ENCODE peak calls at places on chromosomes 12 and 14, in five cellular contexts. P is GM12878, D is SK-N-SH, V is K562, K is HCT116. B is an unnamed sample.

GRCh38 chr14:30958555-30959407 is 66.7 kb upstream of the AP4S1 start:
- DNase-seq in P (no peak), D (no peak), V (no peak), K (no peak), B (no peak)

GRCh38 chr12:79069009-79069408 is 204.4 kb downstream of the SYT1 start:
- DNase-seq in P (peak; percentile 45), D (no peak), V (no peak), K (no peak), B (no peak)

GRCh38 chr12:105120551-105120950 is 13.0 kb downstream of the WASHC4 start:
- DNase-seq in P (no peak), D (no peak), V (peak; percentile 11), K (no peak), B (no peak)

GRCh38 chr14:95713596-95714371 is at the start of gene TCL1A:
- DNase-seq in P (no peak), D (no peak), V (peak; percentile 21), K (no peak), B (no peak)

GRCh38 chr14:103243764-103244737 is 90.0 kb upstream of the EIF5 start:
- DNase-seq in P (no peak), D (no peak), V (no peak), K (no peak), B (no peak)

GRCh38 chr12:132356686-132357622 is 27.6 kb upstream of the GALNT9 start:
- DNase-seq in P (no peak), D (no peak), V (no peak), K (peak; percentile 22), B (peak; percentile 46)

GRCh38 chr14:34794217-34794616 is 79.8 kb upstream of the CFL2 start:
- DNase-seq in P (no peak), D (no peak), V (no peak), K (no peak), B (no peak)

GRCh38 chr12:47604474-47604873 is 101.4 kb downstream of the RPAP3 start:
- DNase-seq in P (no peak), D (no peak), V (no peak), K (no peak), B (no peak)

GRCh38 chr14:59664741-59665140 is 88.1 kb upstream of the CCDC175 start:
- DNase-seq in P (no peak), D (no peak), V (no peak), K (no peak), B (no peak)

GRCh38 chr12:27554421-27555186 is 30.6 kb downstream of the PPFIBP1 start:
- DNase-seq in P (no peak), D (no peak), V (no peak), K (no peak), B (no peak)

GRCh38 chr12:125424909-125425308 is 359.7 kb downstream of the AACS start:
- DNase-seq in P (no peak), D (no peak), V (no peak), K (no peak), B (no peak)

GRCh38 chr14:65070710-65071033 is 31.6 kb downstream of the MAX start:
- DNase-seq in P (no peak), D (peak; percentile 64), V (no peak), K (no peak), B (no peak)

GRCh38 chr14:89624500-89625156 is 207.6 kb upstream of the FOXN3 start:
- DNase-seq in P (no peak), D (no peak), V (no peak), K (no peak), B (no peak)

DNA sequence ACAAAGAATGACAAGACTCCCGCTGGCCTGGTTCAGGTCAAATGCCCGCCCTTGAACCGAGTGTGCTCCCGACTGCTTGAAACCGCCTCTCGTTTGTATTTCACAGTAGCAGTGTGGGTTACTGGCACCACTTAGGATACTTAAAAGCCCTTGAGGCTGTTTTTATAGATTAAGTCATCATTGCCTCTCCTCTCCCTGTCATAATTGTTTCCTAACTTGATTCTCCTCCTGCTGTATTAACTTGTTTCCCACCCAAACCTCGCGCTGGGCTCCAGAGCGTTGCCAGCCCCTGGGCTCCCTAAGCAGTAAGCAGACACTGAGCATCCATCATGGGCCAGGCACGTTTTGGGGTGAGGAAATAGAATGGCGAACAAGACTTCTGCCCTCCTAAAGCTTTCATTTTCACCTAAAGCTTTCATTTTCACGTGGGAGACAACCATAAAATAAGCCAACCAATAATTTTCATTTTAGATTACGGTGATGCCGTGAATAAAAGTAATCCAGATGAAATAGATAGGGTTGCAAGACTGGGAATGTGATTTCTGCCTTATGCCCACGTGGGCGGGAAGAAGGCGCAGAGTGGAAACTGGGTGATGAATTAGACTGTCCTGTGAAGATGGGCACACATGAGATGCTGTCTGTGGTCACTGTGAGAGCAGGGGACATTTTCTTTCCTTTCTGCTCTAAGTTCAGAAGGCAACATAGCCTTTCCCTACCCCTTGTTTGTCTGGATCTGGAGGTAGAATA is 97.5 kb downstream of the PPP2R5C start:
- DNase-seq in P (no peak), D (peak; percentile 50), V (no peak), K (no peak), B (no peak)
- H3K9ac ChIP-seq in P (peak overlapping the region; percentile 24), D (no peak overlapping the region), V (no peak overlapping the region), K (no peak overlapping the region), B (no peak overlapping the region)

GRCh38 chr12:16118586-16118985 is 158.9 kb downstream of the SLC15A5 start:
- DNase-seq in P (no peak), D (no peak), V (no peak), K (no peak), B (peak; percentile 48)
- TF ChIP-seq YY1 in P (no peak), D (no peak), V (no peak), K (no peak), B (no peak)

GRCh38 chr14:100382106-100382455 is 58.9 kb downstream of the SLC25A47 start:
- DNase-seq in P (no peak), D (no peak), V (no peak), K (no peak), B (no peak)
- H3K9ac ChIP-seq in P (no peak overlapping the region), D (no peak overlapping the region), V (no peak overlapping the region), K (no peak overlapping the region), B (no peak overlapping the region)

DNA sequence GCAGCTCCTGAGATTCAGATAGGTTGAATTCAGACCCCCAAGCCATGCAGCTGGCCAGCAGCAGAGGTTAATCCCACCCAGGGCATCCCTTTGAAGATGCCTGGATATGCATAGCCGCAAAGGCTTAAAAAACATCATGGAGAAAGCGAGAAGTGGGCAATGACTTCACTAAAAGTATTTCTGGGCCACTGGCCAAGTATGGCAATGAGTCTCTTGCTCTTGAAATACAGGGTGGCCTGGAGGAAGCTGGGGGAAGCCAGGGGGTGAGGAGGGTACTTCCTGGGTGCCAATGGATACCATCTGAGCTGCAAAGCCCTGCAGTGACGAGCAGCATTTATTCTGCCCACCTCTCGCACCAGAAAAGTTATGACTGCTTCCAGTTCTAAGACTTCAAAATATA is 539.3 kb upstream of the TBX3 start:
- DNase-seq in P (no peak), D (no peak), V (no peak), K (no peak), B (no peak)
- TF ChIP-seq YY1 in P (no peak), D (no peak), V (no peak), K (no peak), B (no peak)

GRCh38 chr14:51521764-51522163 is 129.9 kb upstream of the FRMD6 start:
- DNase-seq in P (no peak), D (no peak), V (no peak), K (no peak), B (no peak)

GRCh38 chr14:51525705-51526104 is 126.0 kb upstream of the FRMD6 start:
- DNase-seq in P (no peak), D (no peak), V (no peak), K (no peak), B (no peak)

GRCh38 chr14:51523243-51523642 is 128.5 kb upstream of the FRMD6 start:
- DNase-seq in P (no peak), D (no peak), V (no peak), K (no peak), B (no peak)

GRCh38 chr14:51529731-51530130 is 122.0 kb upstream of the FRMD6 start:
- DNase-seq in P (no peak), D (peak; percentile 28), V (no peak), K (no peak), B (no peak)

GRCh38 chr14:51527073-51527472 is 124.6 kb upstream of the FRMD6 start:
- DNase-seq in P (no peak), D (no peak), V (no peak), K (no peak), B (no peak)
- H3K9ac ChIP-seq in P (no peak overlapping the region), D (no peak overlapping the region), V (no peak overlapping the region), K (no peak overlapping the region), B (no peak overlapping the region)

DNA sequence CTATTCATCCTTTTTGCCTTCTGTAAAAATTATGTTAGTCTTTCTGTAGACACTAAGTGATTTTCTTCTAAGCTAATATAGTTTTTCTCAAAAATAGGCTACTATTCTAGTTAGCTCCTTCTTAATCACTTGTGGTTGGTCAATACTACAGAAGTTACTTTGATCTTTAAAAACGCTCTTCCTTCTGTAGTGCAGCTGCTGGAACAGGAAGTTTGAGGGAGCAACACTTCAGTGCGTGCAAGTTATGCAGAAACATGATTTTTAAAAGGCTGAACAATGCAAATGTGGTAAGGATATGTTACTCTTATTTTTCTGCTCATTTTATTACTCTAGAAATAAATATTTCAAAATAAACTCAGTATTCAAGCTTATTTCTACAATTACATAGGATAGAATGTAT is 11.1 kb upstream of the RERGL start:
- DNase-seq in P (no peak), D (no peak), V (no peak), K (no peak), B (no peak)
- TF ChIP-seq YY1 in P (no peak), D (no peak), V (no peak), K (no peak), B (no peak)

GRCh38 chr14:105089746-105090492 is 24.7 kb upstream of the GPR132 start:
- DNase-seq in P (no peak), D (no peak), V (no peak), K (no peak), B (no peak)

GRCh38 chr14:105090493-105091334 is 25.5 kb upstream of the GPR132 start:
- DNase-seq in P (no peak), D (peak; percentile 87), V (peak; percentile 64), K (peak; percentile 71), B (no peak)

GRCh38 chr14:105092912-105093425 is 27.7 kb upstream of the GPR132 start:
- DNase-seq in P (no peak), D (peak; percentile 92), V (peak; percentile 64), K (no peak), B (no peak)

GRCh38 chr14:105092124-105092911 is 27.1 kb upstream of the GPR132 start:
- DNase-seq in P (no peak), D (peak; percentile 72), V (no peak), K (no peak), B (no peak)

GRCh38 chr14:105091335-105092123 is 26.3 kb upstream of the GPR132 start:
- DNase-seq in P (no peak), D (no peak), V (no peak), K (peak; percentile 77), B (no peak)
- H3K9ac ChIP-seq in P (no peak overlapping the region), D (no peak overlapping the region), V (no peak overlapping the region), K (peak overlapping the region; percentile 95), B (peak overlapping the region; percentile 44)

GRCh38 chr12:62736596-62736995 is 198.4 kb downstream of the PPM1H start:
- DNase-seq in P (no peak), D (no peak), V (no peak), K (no peak), B (no peak)

GRCh38 chr12:62737201-62737600 is 197.7 kb downstream of the PPM1H start:
- DNase-seq in P (no peak), D (no peak), V (no peak), K (no peak), B (no peak)

GRCh38 chr12:62731378-62731710 is 203.6 kb downstream of the PPM1H start:
- DNase-seq in P (no peak), D (no peak), V (no peak), K (no peak), B (no peak)

GRCh38 chr12:62730649-62731377 is 204.1 kb downstream of the PPM1H start:
- DNase-seq in P (no peak), D (no peak), V (no peak), K (no peak), B (no peak)

GRCh38 chr12:62732861-62733427 is 202.0 kb downstream of the PPM1H start:
- DNase-seq in P (no peak), D (no peak), V (no peak), K (peak; percentile 65), B (no peak)
- TF ChIP-seq YY1 in P (no peak), D (peak; percentile 59), V (no peak), K (peak; percentile 55), B (no peak)

B was measured in NT2/D1.